ENCODE peak calls at places on chromosomes 3 and 15, in six cellular contexts. T, W, J, G, E and A are unnamed samples.

GRCh38 chr15:40342421-40343313 is 1.9 kb upstream of the CCDC9B start:
- DNase-seq in G (no peak), J (no peak), T (no peak), W (no peak), E (no peak), A (no peak)

GRCh38 chr3:134621824-134622223 is 29.0 kb downstream of the KY start:
- DNase-seq in T (no peak), G (no peak), J (no peak), W (no peak), E (no peak), A (no peak)

GRCh38 chr3:126941721-126942270 is 41.1 kb upstream of the PLXNA1 start:
- DNase-seq in E (no peak), J (no peak), W (no peak), T (peak; percentile 5), G (peak; percentile 15), A (peak; percentile 16)

GRCh38 chr15:35308802-35309201 is 223.7 kb upstream of the NANOGP8 start:
- DNase-seq in G (no peak), J (no peak), E (no peak), T (no peak), W (no peak), A (peak; percentile 3)

GRCh38 chr3:36907911-36908646 is 36.8 kb downstream of the TRANK1 start:
- DNase-seq in G (no peak), W (peak; percentile 32), E (peak; percentile 68), T (no peak), J (peak; percentile 69), A (no peak)

GRCh38 chr15:53559364-53560253 is 199.9 kb downstream of the WDR72 start:
- DNase-seq in J (no peak), T (no peak), E (no peak), W (no peak), G (no peak), A (peak; percentile 36)

GRCh38 chr3:64829331-64829730 is 141.5 kb upstream of the ADAMTS9 start:
- DNase-seq in E (no peak), W (no peak), G (no peak), T (no peak), J (no peak), A (no peak)

GRCh38 chr3:15356186-15356585 is 23.8 kb upstream of the SH3BP5 start:
- DNase-seq in T (no peak), W (no peak), E (no peak), G (no peak), J (no peak), A (no peak)

GRCh38 chr3:190972840-190973270 is 110.4 kb upstream of the GMNC start:
- DNase-seq in T (no peak), J (no peak), E (no peak), W (no peak), G (no peak), A (no peak)

GRCh38 chr3:190970560-190970959 is 108.1 kb upstream of the GMNC start:
- DNase-seq in G (no peak), E (no peak), W (no peak), J (no peak), T (no peak), A (no peak)

GRCh38 chr3:190973760-190974159 is 111.3 kb upstream of the GMNC start:
- DNase-seq in T (no peak), E (no peak), G (no peak), W (no peak), J (no peak), A (no peak)

GRCh38 chr3:190968616-190969015 is 106.1 kb upstream of the GMNC start:
- DNase-seq in T (no peak), G (no peak), E (no peak), J (no peak), W (no peak), A (no peak)

DNA sequence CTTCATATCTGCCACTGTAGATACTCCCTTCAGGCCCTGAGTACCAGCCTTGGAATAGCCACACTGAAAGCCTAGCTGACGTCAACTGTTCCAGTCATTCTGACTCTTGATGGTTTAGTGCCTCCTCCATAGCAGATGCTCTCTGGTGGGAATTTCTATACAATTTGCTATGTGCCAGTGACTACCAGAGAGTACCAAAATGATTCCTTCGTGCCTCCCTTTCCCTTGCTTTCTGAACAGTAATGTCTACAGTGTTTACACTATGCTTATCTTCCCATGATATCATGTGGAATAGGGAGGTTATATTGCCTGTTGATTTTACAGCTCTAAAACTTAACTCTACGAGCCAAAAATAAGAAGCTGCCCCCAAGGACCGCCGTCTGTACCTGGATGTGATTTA is 109.7 kb upstream of the GMNC start:
- DNase-seq in W (no peak), G (no peak), J (no peak), E (no peak), T (no peak), A (no peak)
- H3K4me3 ChIP-seq in W (no peak overlapping the region), G (no peak overlapping the region), J (no peak overlapping the region), E (no peak overlapping the region), T (no peak overlapping the region), A (no peak overlapping the region)

GRCh38 chr3:138282836-138283235 is 46.8 kb downstream of the NME9 start:
- DNase-seq in W (no peak), J (no peak), G (no peak), T (no peak), E (no peak), A (no peak)

GRCh38 chr3:138284079-138284478 is 45.6 kb downstream of the NME9 start:
- DNase-seq in W (no peak), E (no peak), T (no peak), J (no peak), G (no peak), A (no peak)

GRCh38 chr3:138281561-138281960 is 48.1 kb downstream of the NME9 start:
- DNase-seq in J (no peak), G (no peak), E (no peak), W (no peak), T (no peak), A (no peak)

GRCh38 chr3:138289260-138289659 is 40.4 kb downstream of the NME9 start:
- DNase-seq in T (no peak), G (no peak), E (no peak), J (no peak), W (no peak), A (no peak)

DNA sequence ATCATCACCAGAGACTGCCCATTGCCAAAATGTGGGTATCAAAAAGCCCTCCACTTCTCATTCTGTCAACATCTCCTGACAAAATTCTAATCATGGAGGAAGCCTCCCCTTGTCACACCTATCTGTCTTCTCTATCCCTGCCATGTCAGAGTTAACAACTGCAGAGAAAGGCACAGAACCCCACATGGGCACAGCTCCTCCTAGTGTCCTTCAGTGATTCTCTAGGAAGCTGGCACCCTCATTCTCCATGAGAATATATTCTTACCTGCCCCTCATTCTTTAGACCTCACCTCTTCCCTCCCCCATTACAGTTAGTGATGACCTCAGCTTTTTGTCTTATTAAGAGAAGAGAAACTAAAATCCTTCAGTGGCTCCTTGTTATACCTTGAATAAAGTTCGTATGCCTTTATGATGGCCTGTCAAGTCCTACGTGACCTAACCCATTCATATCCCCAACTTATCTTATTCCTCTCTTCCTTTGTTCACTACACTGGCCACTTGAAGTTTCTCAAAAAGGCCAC is 44.6 kb downstream of the NME9 start:
- DNase-seq in G (no peak), W (no peak), J (no peak), E (no peak), T (no peak), A (no peak)
- H3K36me3 ChIP-seq in G (no peaks in the 10 kb centered on the region), W (peaks cover 56% of the 10 kb centered on the region), J (peaks cover 17% of the 10 kb centered on the region), E (peaks cover 41% of the 10 kb centered on the region), T (peaks cover 66% of the 10 kb centered on the region), A (no peaks in the 10 kb centered on the region)

GRCh38 chr3:129349791-129350190 is 71.1 kb downstream of the HMCES start:
- DNase-seq in W (no peak), T (no peak), J (no peak), G (peak; percentile 68), E (no peak), A (no peak)
- H3K9me3 ChIP-seq in W (no peaks in the 10 kb centered on the region), T (no peaks in the 10 kb centered on the region), J (no peaks in the 10 kb centered on the region), G (no peaks in the 10 kb centered on the region), E (no peaks in the 10 kb centered on the region), A (no peaks in the 10 kb centered on the region)

GRCh38 chr15:73805504-73806089 is 52.4 kb upstream of the INSYN1 start:
- DNase-seq in T (no peak), E (no peak), J (no peak), W (no peak), G (no peak), A (no peak)
- H3K4me3 ChIP-seq in T (no peak overlapping the region), E (no peak overlapping the region), J (no peak overlapping the region), W (no peak overlapping the region), G (no peak overlapping the region), A (no peak overlapping the region)

DNA sequence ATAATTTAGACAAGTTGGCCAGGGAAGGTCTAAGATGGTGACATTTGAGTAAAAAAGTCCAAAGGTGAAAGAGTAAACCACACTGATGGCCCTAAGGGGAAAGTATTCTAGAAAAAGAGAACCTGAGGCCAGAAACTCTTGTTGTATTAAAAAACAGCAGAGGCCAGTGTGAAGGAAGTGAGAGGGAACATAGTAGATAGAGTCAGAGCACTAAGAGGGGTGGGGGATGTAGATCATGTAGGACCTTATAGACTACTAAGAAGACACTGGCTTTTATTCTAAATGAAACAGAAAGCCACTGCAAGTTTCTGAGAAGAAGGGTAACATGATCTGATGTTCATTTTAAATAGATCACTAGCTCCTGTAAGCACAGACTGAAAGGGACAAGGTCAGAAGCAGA is 14.5 kb downstream of the POLQ start:
- DNase-seq in E (no peak), G (no peak), W (no peak), T (no peak), J (no peak), A (no peak)
- H3K36me3 ChIP-seq in E (no peaks in the 10 kb centered on the region), G (no peaks in the 10 kb centered on the region), W (peaks cover 69% of the 10 kb centered on the region), T (no peaks in the 10 kb centered on the region), J (no peaks in the 10 kb centered on the region), A (no peaks in the 10 kb centered on the region)